ENCODE peak calls at places on chromosomes 12 and 14, in six cellular contexts. B is upper lobe of right lung, L is heart left ventricle, I is psoas muscle, H is MM.1S, J is fibroblast of the aortic adventitia. Y is an unnamed sample.

GRCh38 chr12:33832900-33833299 is 189.4 kb upstream of the ALG10 start:
- DNase-seq in H (no peak), J (no peak), B (no peak), I (no peak), L (no peak), Y (no peak)

GRCh38 chr14:104531421-104532190 is 48.0 kb upstream of the C14orf180 start:
- DNase-seq in I (no peak), L (peak; percentile 14), B (no peak), J (no peak), H (no peak), Y (no peak)

GRCh38 chr12:130572553-130572952 is 143.5 kb downstream of the RIMBP2 start:
- DNase-seq in L (no peak), J (no peak), H (no peak), I (no peak), B (no peak), Y (no peak)

GRCh38 chr14:78593949-78594348 is 423.8 kb downstream of the NRXN3 start:
- DNase-seq in I (peak; percentile 13), L (no peak), J (no peak), H (no peak), B (no peak), Y (no peak)

GRCh38 chr12:99822273-99822672 is 162.5 kb downstream of the ANKS1B start:
- DNase-seq in H (no peak), I (no peak), L (no peak), J (no peak), B (no peak), Y (no peak)

GRCh38 chr14:102501751-102502315 is 7.7 kb downstream of the ANKRD9 start:
- DNase-seq in L (no peak), H (no peak), J (no peak), B (no peak), I (no peak), Y (no peak)

GRCh38 chr14:86065407-86065806 is 535.5 kb downstream of the FLRT2 start:
- DNase-seq in I (no peak), B (no peak), H (no peak), L (no peak), J (no peak), Y (no peak)

GRCh38 chr14:101961011-101961721 is 3.2 kb upstream of the DYNC1H1 start:
- DNase-seq in L (peak; percentile 78), H (peak; percentile 61), J (peak; percentile 85), I (peak; percentile 70), B (peak; percentile 86), Y (peak; percentile 71)

GRCh38 chr14:100592461-100592871 is 5.2 kb upstream of the BEGAIN start:
- DNase-seq in L (no peak), J (no peak), I (peak; percentile 7), H (no peak), B (peak; percentile 48), Y (no peak)

GRCh38 chr12:53122961-53123468 is 19.7 kb downstream of the SOAT2 start:
- DNase-seq in J (no peak), B (no peak), I (no peak), L (peak; percentile 14), H (no peak), Y (no peak)

GRCh38 chr14:102316048-102316745 is 3.3 kb upstream of the ZNF839 start:
- DNase-seq in B (no peak), H (peak; percentile 11), I (no peak), J (peak; percentile 84), L (peak; percentile 48), Y (no peak)

GRCh38 chr12:6228535-6229223 is 28.5 kb downstream of the CD9 start:
- DNase-seq in J (peak; percentile 31), B (no peak), H (no peak), L (peak; percentile 57), I (peak; percentile 35), Y (no peak)

GRCh38 chr14:22558221-22558913 is 30.7 kb downstream of the DAD1 start:
- DNase-seq in J (no peak), I (no peak), H (no peak), L (no peak), B (no peak), Y (no peak)

GRCh38 chr14:103422981-103423600 is 37.9 kb downstream of the MARK3 start:
- DNase-seq in B (no peak), J (peak; percentile 75), I (no peak), H (no peak), L (no peak), Y (no peak)

GRCh38 chr12:55657282-55657681 is 20.6 kb downstream of the OR10P1 start:
- DNase-seq in B (no peak), L (no peak), J (no peak), I (no peak), H (no peak), Y (no peak)

GRCh38 chr12:68957273-68957672 is 24.3 kb upstream of the CPM start:
- DNase-seq in H (no peak), I (no peak), B (no peak), L (no peak), J (peak; percentile 62), Y (no peak)

GRCh38 chr12:69389836-69390235 is 30.3 kb downstream of the YEATS4 start:
- DNase-seq in J (peak; percentile 79), I (no peak), H (no peak), L (no peak), B (no peak), Y (no peak)

GRCh38 chr14:89299587-89299986 is 117.4 kb downstream of the FOXN3 start:
- DNase-seq in J (no peak), I (no peak), B (no peak), H (no peak), L (no peak), Y (no peak)

GRCh38 chr12:27460471-27460978 is 14.0 kb downstream of the SMCO2 start:
- DNase-seq in I (no peak), J (peak; percentile 69), H (peak; percentile 34), B (no peak), L (no peak), Y (no peak)

GRCh38 chr14:73755434-73756014 is 41.3 kb upstream of the PNMA1 start:
- DNase-seq in B (peak; percentile 78), L (no peak), J (no peak), I (no peak), H (no peak), Y (no peak)

GRCh38 chr12:89707992-89708792 is 446 bp downstream of the ATP2B1 start:
- DNase-seq in J (no peak), H (peak; percentile 53), L (peak; percentile 48), I (peak; percentile 47), B (peak; percentile 79), Y (peak; percentile 30)

GRCh38 chr14:91155626-91156089 is 41.8 kb downstream of the DGLUCY start:
- DNase-seq in L (no peak), J (no peak), B (no peak), H (no peak), I (no peak), Y (no peak)
- TF ChIP-seq CTCF in L (no peak), J (no peak), B (peak; percentile 14), H (no peak), I (no peak), Y (no peak)

GRCh38 chr12:60197589-60197988 is 601.8 kb downstream of the SLC16A7 start:
- DNase-seq in L (no peak), H (no peak), I (no peak), B (no peak), J (peak; percentile 67), Y (no peak)
- TF ChIP-seq CTCF in L (no peak), H (no peak), I (no peak), B (no peak), J (no peak), Y (no peak)

GRCh38 chr12:67270622-67271021 is 1.5 kb downstream of the CAND1 start:
- DNase-seq in J (no peak), B (no peak), I (no peak), L (no peak), H (no peak), Y (no peak)

GRCh38 chr12:67269632-67270578 is 747 bp downstream of the CAND1 start:
- DNase-seq in H (peak; percentile 56), J (peak; percentile 22), B (peak; percentile 81), I (peak; percentile 43), L (peak; percentile 39), Y (peak; percentile 35)

GRCh38 chr12:67268335-67268895 is 743 bp upstream of the CAND1 start:
- DNase-seq in L (peak; percentile 92), J (peak; percentile 100), B (peak; percentile 84), I (peak; percentile 78), H (peak; percentile 98), Y (peak; percentile 95)

GRCh38 chr12:67271976-67272375 is 2.8 kb downstream of the CAND1 start:
- DNase-seq in I (no peak), L (no peak), H (no peak), B (no peak), J (peak; percentile 28), Y (no peak)

DNA sequence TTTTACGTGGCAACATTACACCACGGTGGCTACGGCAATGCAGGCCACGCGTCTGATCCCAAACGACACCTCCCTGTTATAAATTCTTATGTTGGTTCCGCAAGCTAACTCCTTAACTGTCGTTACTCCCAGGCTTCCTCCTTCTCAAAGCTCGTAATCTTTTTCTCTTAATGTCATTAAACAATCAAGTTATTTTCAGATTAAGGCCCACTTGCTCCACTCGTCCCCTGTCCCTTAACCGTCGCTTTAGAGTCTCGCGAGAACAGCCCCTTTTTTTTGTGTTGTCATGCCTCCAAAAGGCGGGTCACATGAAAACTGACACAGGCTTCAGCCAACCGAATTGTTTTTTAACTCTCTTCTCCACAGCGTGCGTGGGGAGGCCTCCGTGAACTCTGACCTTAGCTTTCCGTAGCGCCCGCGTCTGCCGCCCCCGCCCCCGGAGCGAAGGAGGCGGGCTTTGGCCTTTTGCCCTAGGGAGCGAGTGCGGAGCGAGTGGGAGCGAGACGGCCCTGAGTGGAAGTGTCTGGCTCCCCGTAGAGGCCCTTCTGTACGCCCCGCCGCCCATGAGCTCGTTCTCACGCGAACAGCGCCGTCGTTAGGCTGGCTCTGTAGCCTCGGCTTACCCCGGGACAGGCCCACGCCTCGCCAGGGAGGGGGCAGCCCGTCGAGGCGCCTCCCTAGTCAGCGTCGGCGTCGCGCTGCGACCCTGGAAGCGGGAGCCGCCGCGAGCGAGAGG is at the start of gene CAND1:
- DNase-seq in J (peak; percentile 100), B (peak; percentile 98), L (peak; percentile 98), I (peak; percentile 98), H (peak; percentile 99), Y (peak; percentile 97)
- TF ChIP-seq CTCF in J (no peak), B (no peak), L (no peak), I (peak; percentile 4), H (no peak), Y (peak; percentile 7)

GRCh38 chr12:49060237-49061156 is at the start of gene KMT2D:
- DNase-seq in L (peak; percentile 94), J (peak; percentile 96), I (peak; percentile 94), H (peak; percentile 95), B (peak; percentile 97), Y (peak; percentile 93)
- TF ChIP-seq CTCF in L (peak; percentile 16), J (peak; percentile 54), I (peak; percentile 25), H (peak; percentile 9), B (no peak), Y (no peak)

DNA sequence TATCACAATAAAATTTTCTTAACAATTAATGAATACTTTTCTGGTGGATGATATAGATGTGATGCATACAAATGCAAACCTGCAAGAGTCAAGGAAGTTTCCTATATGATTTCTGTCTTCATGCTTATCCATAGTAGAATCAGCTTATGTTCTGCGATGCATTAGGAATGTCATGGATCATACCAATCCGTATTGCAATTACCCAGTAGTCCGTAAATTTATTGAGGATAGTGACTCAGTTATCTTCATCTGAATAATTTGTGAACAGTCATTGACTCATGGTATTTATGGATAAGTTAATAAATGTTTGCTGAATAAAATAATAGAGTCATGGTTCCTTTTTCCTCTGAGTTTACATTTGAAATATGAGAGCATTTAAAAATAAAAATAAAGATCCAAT is 483.4 kb downstream of the LRFN5 start:
- DNase-seq in L (no peak), I (no peak), J (no peak), B (no peak), H (no peak), Y (no peak)
- TF ChIP-seq CTCF in L (no peak), I (no peak), J (no peak), B (no peak), H (no peak), Y (no peak)

Y was measured in heart right ventricle.